ENCODE peak calls at places on chromosomes 11 and 22, in four cellular contexts. V is thoracic aorta, C is psoas muscle, Q is H1. A is an unnamed sample. For H3K27me3, the result is how much of the 10 kb centered on the place peaks cover.

GRCh38 chr22:23063539-23064380 is 6.6 kb upstream of the GNAZ start:
- DNase-seq in V (no peak), C (peak), Q (peak), A (no peak)

GRCh38 chr11:70462818-70463477 is 64.6 kb downstream of the CTTN start:
- DNase-seq in V (no peak), C (no peak), Q (no peak), A (no peak)

GRCh38 chr22:40213478-40213877 is 35.8 kb downstream of the TNRC6B start:
- DNase-seq in V (no peak), C (no peak), Q (no peak), A (no peak)

GRCh38 chr22:39688186-39688768 is 117.7 kb downstream of the CACNA1I start:
- DNase-seq in V (no peak), C (no peak), Q (no peak), A (no peak)

GRCh38 chr11:8586184-8586583 is 7.8 kb downstream of the STK33 start:
- DNase-seq in V (no peak), C (no peak), Q (no peak), A (no peak)

GRCh38 chr11:2249191-2249916 is 21.0 kb downstream of the ASCL2 start:
- DNase-seq in V (no peak), C (peak), Q (no peak), A (no peak)

GRCh38 chr11:118672865-118673264 is 6.6 kb downstream of the TREH start:
- DNase-seq in V (no peak), C (no peak), Q (no peak), A (no peak)

GRCh38 chr22:18100781-18101180 is 9.8 kb upstream of the TUBA8 start:
- DNase-seq in V (no peak), C (no peak), Q (no peak), A (no peak)

GRCh38 chr11:20493340-20493739 is 105.8 kb downstream of the PRMT3 start:
- DNase-seq in V (no peak), C (no peak), Q (no peak), A (no peak)

GRCh38 chr11:94107363-94107762 is 21.3 kb upstream of the PANX1 start:
- DNase-seq in V (no peak), C (no peak), Q (no peak), A (no peak)

GRCh38 chr11:77510095-77510494 is 36.2 kb upstream of the PAK1 start:
- DNase-seq in V (no peak), C (no peak), Q (peak), A (no peak)

GRCh38 chr11:102513869-102514268 is 16.7 kb downstream of the MMP7 start:
- DNase-seq in V (no peak), C (peak), Q (no peak), A (no peak)

GRCh38 chr11:111269146-111269868 is 23.8 kb downstream of the POU2AF2 start:
- DNase-seq in V (no peak), C (no peak), Q (no peak), A (no peak)

GRCh38 chr11:3914807-3915206 is 59.3 kb downstream of the STIM1 start:
- DNase-seq in V (no peak), C (no peak), Q (no peak), A (no peak)

GRCh38 chr22:28247667-28248363 is 328.8 kb upstream of the PITPNB start:
- DNase-seq in V (no peak), C (no peak), Q (no peak), A (peak)

GRCh38 chr11:72295471-72295870 is 51.5 kb upstream of the PHOX2A start:
- DNase-seq in V (no peak), C (no peak), Q (peak), A (no peak)

GRCh38 chr11:105911454-105911853 is 110.6 kb downstream of the MSANTD4 start:
- DNase-seq in V (no peak), C (no peak), Q (no peak), A (no peak)

GRCh38 chr22:28882545-28882877 is 861 bp upstream of the ZNRF3 start:
- DNase-seq in V (no peak), C (no peak), Q (no peak), A (no peak)

GRCh38 chr22:47332246-47332980 is 570.0 kb downstream of the TBC1D22A start:
- DNase-seq in V (no peak), C (no peak), Q (no peak), A (no peak)

GRCh38 chr11:116707250-116707649 is 65.5 kb downstream of the BUD13 start:
- DNase-seq in V (no peak), C (no peak), Q (no peak), A (peak)

GRCh38 chr11:8937659-8938058 is 4.9 kb upstream of the C11orf16 start:
- DNase-seq in V (no peak), C (no peak), Q (no peak), A (no peak)

GRCh38 chr11:73269353-73270088 is 2.6 kb upstream of the P2RY6 start:
- DNase-seq in V (no peak), C (no peak), Q (no peak), A (peak)

GRCh38 chr11:93323747-93324146 is 6.8 kb upstream of the DEUP1 start:
- DNase-seq in V (no peak), C (no peak), Q (no peak), A (no peak)

GRCh38 chr22:30416403-30416802 is 9.2 kb upstream of the MTFP1 start:
- DNase-seq in V (no peak), C (no peak), Q (no peak), A (no peak)

GRCh38 chr11:62687508-62688396 is 1.6 kb downstream of the LRRN4CL start:
- DNase-seq in V (no peak), C (no peak), Q (no peak), A (no peak)

GRCh38 chr11:61359541-61359940 is 2.1 kb downstream of the CYB561A3 start:
- DNase-seq in V (no peak), C (no peak), Q (no peak), A (no peak)

GRCh38 chr11:72195921-72196320 is 4.0 kb downstream of the FOLR1 start:
- DNase-seq in V (no peak), C (no peak), Q (no peak), A (no peak)

GRCh38 chr11:11243790-11244469 is 109.1 kb downstream of the CSNK2A3 start:
- DNase-seq in V (no peak), C (peak), Q (peak), A (no peak)

GRCh38 chr11:120304526-120304925 is 20.6 kb upstream of the TLCD5 start:
- DNase-seq in V (no peak), C (no peak), Q (no peak), A (no peak)

GRCh38 chr11:98056945-98057344 is 963.8 kb upstream of the CNTN5 start:
- DNase-seq in V (no peak), C (no peak), Q (no peak), A (no peak)

GRCh38 chr22:38871360-38872171 is 450 bp downstream of the CBX6 start:
- DNase-seq in V (no peak), C (no peak), Q (peak), A (no peak)

GRCh38 chr22:40036591-40037225 is 42.0 kb downstream of the FAM83F start:
- DNase-seq in V (no peak), C (peak), Q (peak), A (peak)

GRCh38 chr22:38165929-38166593 is 15.6 kb downstream of the PLA2G6 start:
- DNase-seq in V (no peak), C (no peak), Q (no peak), A (no peak)

GRCh38 chr11:59289782-59290181 is 68.9 kb upstream of the OR5AN1 start:
- DNase-seq in V (no peak), C (no peak), Q (no peak), A (no peak)

GRCh38 chr11:59289356-59289755 is 69.3 kb upstream of the OR5AN1 start:
- DNase-seq in V (no peak), C (no peak), Q (no peak), A (no peak)

GRCh38 chr11:59291228-59291627 is 67.5 kb upstream of the OR5AN1 start:
- DNase-seq in V (no peak), C (no peak), Q (no peak), A (no peak)

GRCh38 chr11:59295435-59295834 is 63.3 kb upstream of the OR5AN1 start:
- DNase-seq in V (no peak), C (no peak), Q (no peak), A (no peak)

DNA sequence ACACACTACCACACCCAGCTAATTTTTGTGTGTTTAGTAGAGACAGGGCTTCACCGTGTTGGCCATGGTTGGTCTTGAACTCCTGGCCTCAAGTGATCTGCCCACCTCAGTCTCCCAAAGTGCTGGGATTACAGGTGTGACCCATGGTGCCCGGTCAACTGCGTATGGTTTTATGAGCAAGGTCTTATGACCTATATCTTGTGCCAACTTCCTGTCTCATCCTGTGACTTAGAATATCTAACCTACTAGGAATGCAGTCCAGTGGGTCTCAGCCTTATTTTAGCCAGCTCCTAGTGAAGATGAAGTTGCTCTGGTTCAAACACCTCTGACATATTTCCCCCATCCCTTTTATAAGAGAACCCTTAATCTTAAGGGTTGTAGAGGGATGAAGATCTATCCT is 66.1 kb upstream of the OR5AN1 start:
- DNase-seq in V (no peak), C (no peak), Q (no peak), A (no peak)
- H3K4me3 ChIP-seq in V (no peak), C (no peak), Q (no peak), A (no peak)

GRCh38 chr11:114088836-114089235 is 29.3 kb downstream of the ZBTB16 start:
- DNase-seq in V (no peak), C (peak), Q (no peak), A (peak)
- H3K27me3 ChIP-seq in V (under half), C (under half), Q (under half), A (under half)

DNA sequence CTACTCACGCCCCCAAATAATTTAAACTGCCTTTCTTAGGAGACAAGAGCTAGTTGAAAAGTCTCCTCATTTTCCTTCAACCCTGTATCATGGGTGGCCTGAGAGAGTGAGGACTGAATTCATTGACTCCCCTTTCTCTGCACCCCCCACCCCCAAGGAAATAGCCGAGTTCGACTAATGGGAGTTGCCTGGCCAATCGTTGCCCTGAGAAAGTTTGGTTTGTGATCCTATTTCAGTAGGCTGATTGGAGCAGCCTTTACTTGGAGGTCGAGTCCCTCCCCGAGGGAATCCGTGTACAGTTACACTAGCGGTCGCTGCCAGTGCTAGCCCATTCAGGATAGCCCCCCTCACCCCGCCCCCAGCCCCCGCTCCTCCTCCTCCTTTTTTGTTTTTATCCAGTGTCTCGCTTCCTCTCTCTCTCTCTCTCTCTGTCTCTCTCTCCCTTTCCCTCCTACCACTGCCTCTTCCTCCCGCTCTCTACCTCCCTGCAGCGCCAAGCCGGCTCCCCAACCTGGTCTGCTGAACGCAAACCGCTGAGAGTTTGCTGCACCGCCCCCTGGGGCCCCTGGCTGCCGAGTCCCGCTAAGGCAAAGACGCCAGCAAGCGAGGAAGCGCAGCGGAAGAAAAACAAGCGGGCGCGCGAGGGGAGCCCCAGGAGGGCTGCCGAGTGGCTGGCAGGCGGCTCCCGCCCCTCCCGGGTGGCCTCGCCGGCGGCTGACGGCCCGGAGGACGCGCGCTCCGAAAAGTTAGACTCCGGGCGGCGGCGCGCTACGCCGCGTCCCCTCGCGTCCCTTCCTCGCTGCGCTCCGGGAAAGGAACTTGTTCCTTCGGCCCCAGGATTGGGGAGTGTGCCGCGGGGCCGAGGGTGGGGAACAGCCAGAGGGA is at the start of gene GRAMD1B:
- DNase-seq in V (no peak), C (peak), Q (peak), A (no peak)
- H3K4me3 ChIP-seq in V (peak), C (peak), Q (peak), A (peak)

GRCh38 chr22:45446216-45446615 is 32.7 kb downstream of the RIBC2 start:
- DNase-seq in V (no peak), C (peak), Q (no peak), A (no peak)

GRCh38 chr22:45442120-45442519 is 28.6 kb downstream of the RIBC2 start:
- DNase-seq in V (no peak), C (no peak), Q (no peak), A (no peak)

GRCh38 chr22:45441158-45441557 is 27.7 kb downstream of the RIBC2 start:
- DNase-seq in V (no peak), C (peak), Q (no peak), A (peak)

GRCh38 chr22:45445031-45445710 is 31.7 kb downstream of the RIBC2 start:
- DNase-seq in V (no peak), C (peak), Q (no peak), A (no peak)

DNA sequence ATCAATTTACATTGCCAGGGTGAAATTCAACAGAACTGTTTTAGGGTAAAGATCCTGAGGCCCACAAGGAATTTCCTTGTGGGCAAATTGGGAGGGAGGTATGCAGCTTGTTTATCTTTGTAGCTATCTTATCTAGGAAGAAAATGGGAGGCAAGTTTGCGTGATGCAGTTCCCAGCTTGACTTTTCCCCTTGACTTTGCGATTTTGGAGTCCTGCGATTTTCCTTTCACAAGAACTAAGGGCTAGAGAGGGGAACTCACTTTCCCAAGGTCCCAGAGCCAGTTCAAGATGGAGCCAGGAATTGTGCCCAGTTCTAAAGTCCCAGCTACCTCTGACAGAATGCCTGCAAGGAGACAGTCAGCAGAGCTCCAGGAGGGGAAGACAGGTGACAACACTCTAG is 30.7 kb downstream of the RIBC2 start:
- DNase-seq in V (no peak), C (no peak), Q (no peak), A (no peak)
- H3K27me3 ChIP-seq in V (under half), C (under half), Q (under half), A (under half)

A was measured in dorsolateral prefrontal cortex.